ENCODE peak calls at places on chromosome 12, in six cellular contexts. One of them, this sample, is unnamed.

GRCh38 chr12:124680863-124681778 is 113.7 kb upstream of the NCOR2 start:
- DNase-seq in GM23338: peak; percentile 63
- DNase-seq in cardiac muscle cell: no peak
- DNase-seq in IMR-90: peak; percentile 95
- DNase-seq in psoas muscle: peak; percentile 73
- DNase-seq in heart left ventricle: peak; percentile 76
- DNase-seq in this sample: peak; percentile 55

GRCh38 chr12:94620611-94621010 is 29.7 kb downstream of the TMCC3 start:
- DNase-seq in cardiac muscle cell: no peak
- DNase-seq in GM23338: no peak
- DNase-seq in psoas muscle: no peak
- DNase-seq in IMR-90: no peak
- DNase-seq in heart left ventricle: no peak
- DNase-seq in this sample: no peak

GRCh38 chr12:26239508-26240328 is 44.3 kb downstream of the SSPN start:
- DNase-seq in IMR-90: peak; percentile 79
- DNase-seq in heart left ventricle: peak; percentile 81
- DNase-seq in cardiac muscle cell: no peak
- DNase-seq in GM23338: no peak
- DNase-seq in psoas muscle: peak; percentile 84
- DNase-seq in this sample: peak; percentile 41

GRCh38 chr12:18583655-18584054 is 154.2 kb downstream of the PLCZ1 start:
- DNase-seq in IMR-90: no peak
- DNase-seq in GM23338: no peak
- DNase-seq in cardiac muscle cell: peak; percentile 6
- DNase-seq in psoas muscle: no peak
- DNase-seq in heart left ventricle: no peak
- DNase-seq in this sample: no peak

GRCh38 chr12:110536834-110537604 is 34.9 kb downstream of the RAD9B start:
- DNase-seq in psoas muscle: no peak
- DNase-seq in cardiac muscle cell: no peak
- DNase-seq in heart left ventricle: no peak
- DNase-seq in GM23338: no peak
- DNase-seq in IMR-90: peak; percentile 11
- DNase-seq in this sample: no peak

GRCh38 chr12:75986001-75986739 is 45.4 kb downstream of the PHLDA1 start:
- DNase-seq in heart left ventricle: no peak
- DNase-seq in psoas muscle: no peak
- DNase-seq in GM23338: no peak
- DNase-seq in cardiac muscle cell: no peak
- DNase-seq in IMR-90: peak; percentile 25
- DNase-seq in this sample: no peak

GRCh38 chr12:120708646-120709045 is 1.6 kb upstream of the UNC119B start:
- DNase-seq in cardiac muscle cell: no peak
- DNase-seq in IMR-90: no peak
- DNase-seq in psoas muscle: no peak
- DNase-seq in heart left ventricle: no peak
- DNase-seq in GM23338: no peak
- DNase-seq in this sample: no peak

GRCh38 chr12:93502802-93503623 is 35.7 kb downstream of the MRPL42 start:
- DNase-seq in cardiac muscle cell: peak; percentile 52
- DNase-seq in GM23338: peak; percentile 69
- DNase-seq in heart left ventricle: no peak
- DNase-seq in IMR-90: peak; percentile 48
- DNase-seq in psoas muscle: no peak
- DNase-seq in this sample: peak; percentile 36

GRCh38 chr12:115598827-115599226 is 678.7 kb downstream of the MED13L start:
- DNase-seq in heart left ventricle: no peak
- DNase-seq in cardiac muscle cell: no peak
- DNase-seq in GM23338: peak; percentile 34
- DNase-seq in psoas muscle: no peak
- DNase-seq in IMR-90: no peak
- DNase-seq in this sample: no peak

GRCh38 chr12:77615331-77615730 is 215.4 kb upstream of the NAV3 start:
- DNase-seq in heart left ventricle: no peak
- DNase-seq in psoas muscle: no peak
- DNase-seq in cardiac muscle cell: no peak
- DNase-seq in IMR-90: no peak
- DNase-seq in GM23338: peak; percentile 78
- DNase-seq in this sample: no peak

GRCh38 chr12:82725741-82726140 is 39.0 kb downstream of the TMTC2 start:
- DNase-seq in GM23338: no peak
- DNase-seq in cardiac muscle cell: no peak
- DNase-seq in psoas muscle: no peak
- DNase-seq in IMR-90: no peak
- DNase-seq in heart left ventricle: no peak
- DNase-seq in this sample: no peak

GRCh38 chr12:27771470-27772327 is 8.3 kb upstream of the KLHL42 start:
- DNase-seq in GM23338: no peak
- DNase-seq in heart left ventricle: no peak
- DNase-seq in psoas muscle: no peak
- DNase-seq in cardiac muscle cell: no peak
- DNase-seq in IMR-90: no peak
- DNase-seq in this sample: no peak

GRCh38 chr12:49349266-49349665 is 2.6 kb downstream of the DNAJC22 start:
- DNase-seq in GM23338: no peak
- DNase-seq in heart left ventricle: no peak
- DNase-seq in cardiac muscle cell: no peak
- DNase-seq in psoas muscle: no peak
- DNase-seq in IMR-90: no peak
- DNase-seq in this sample: no peak

GRCh38 chr12:99658950-99659349 is 11.4 kb downstream of the GARIN6 start:
- DNase-seq in cardiac muscle cell: no peak
- DNase-seq in GM23338: peak; percentile 11
- DNase-seq in psoas muscle: no peak
- DNase-seq in heart left ventricle: no peak
- DNase-seq in IMR-90: no peak
- DNase-seq in this sample: no peak

GRCh38 chr12:43107401-43107800 is 444.6 kb downstream of the ADAMTS20 start:
- DNase-seq in psoas muscle: no peak
- DNase-seq in IMR-90: no peak
- DNase-seq in GM23338: no peak
- DNase-seq in cardiac muscle cell: no peak
- DNase-seq in heart left ventricle: no peak
- DNase-seq in this sample: no peak

GRCh38 chr12:16880864-16881285 is 274.9 kb upstream of the LMO3 start:
- DNase-seq in psoas muscle: no peak
- DNase-seq in GM23338: peak; percentile 52
- DNase-seq in IMR-90: no peak
- DNase-seq in cardiac muscle cell: peak; percentile 14
- DNase-seq in heart left ventricle: no peak
- DNase-seq in this sample: no peak

GRCh38 chr12:19915392-19916192 is 452.7 kb upstream of the PDE3A start:
- DNase-seq in heart left ventricle: no peak
- DNase-seq in psoas muscle: no peak
- DNase-seq in IMR-90: peak; percentile 44
- DNase-seq in GM23338: peak; percentile 68
- DNase-seq in cardiac muscle cell: peak; percentile 47
- DNase-seq in this sample: no peak

GRCh38 chr12:42129595-42130204 is 15.0 kb downstream of the GXYLT1 start:
- DNase-seq in psoas muscle: no peak
- DNase-seq in cardiac muscle cell: peak; percentile 58
- DNase-seq in IMR-90: peak; percentile 80
- DNase-seq in GM23338: peak; percentile 79
- DNase-seq in heart left ventricle: no peak
- DNase-seq in this sample: peak; percentile 40

GRCh38 chr12:105474672-105475071 is 144.2 kb downstream of the C12orf75 start:
- DNase-seq in psoas muscle: no peak
- DNase-seq in heart left ventricle: no peak
- DNase-seq in cardiac muscle cell: no peak
- DNase-seq in IMR-90: peak; percentile 22
- DNase-seq in GM23338: no peak
- DNase-seq in this sample: no peak

GRCh38 chr12:52506858-52507715 is 13.1 kb downstream of the KRT5 start:
- DNase-seq in IMR-90: peak; percentile 65
- DNase-seq in heart left ventricle: no peak
- DNase-seq in GM23338: peak; percentile 80
- DNase-seq in cardiac muscle cell: peak; percentile 69
- DNase-seq in psoas muscle: no peak
- DNase-seq in this sample: no peak

GRCh38 chr12:94242871-94243270 is 94.5 kb downstream of the PLXNC1 start:
- DNase-seq in GM23338: no peak
- DNase-seq in IMR-90: no peak
- DNase-seq in heart left ventricle: peak; percentile 39
- DNase-seq in cardiac muscle cell: no peak
- DNase-seq in psoas muscle: no peak
- DNase-seq in this sample: no peak

GRCh38 chr12:11621797-11622423 is 27.6 kb upstream of the ETV6 start:
- DNase-seq in psoas muscle: no peak
- DNase-seq in heart left ventricle: no peak
- DNase-seq in cardiac muscle cell: no peak
- DNase-seq in IMR-90: no peak
- DNase-seq in GM23338: peak; percentile 25
- DNase-seq in this sample: no peak

GRCh38 chr12:44589697-44590096 is 286.4 kb downstream of the NELL2 start:
- DNase-seq in IMR-90: no peak
- DNase-seq in heart left ventricle: no peak
- DNase-seq in cardiac muscle cell: no peak
- DNase-seq in psoas muscle: no peak
- DNase-seq in GM23338: no peak
- DNase-seq in this sample: no peak

GRCh38 chr12:65818454-65819382 is 5.6 kb upstream of the HMGA2 start:
- DNase-seq in psoas muscle: no peak
- DNase-seq in GM23338: no peak
- DNase-seq in cardiac muscle cell: no peak
- DNase-seq in IMR-90: peak; percentile 65
- DNase-seq in heart left ventricle: no peak
- DNase-seq in this sample: no peak

GRCh38 chr12:92046557-92046956 is 99.1 kb downstream of the BTG1 start:
- DNase-seq in psoas muscle: no peak
- DNase-seq in heart left ventricle: no peak
- DNase-seq in cardiac muscle cell: no peak
- DNase-seq in GM23338: no peak
- DNase-seq in IMR-90: no peak
- DNase-seq in this sample: no peak

GRCh38 chr12:92045852-92046251 is 99.8 kb downstream of the BTG1 start:
- DNase-seq in psoas muscle: no peak
- DNase-seq in cardiac muscle cell: no peak
- DNase-seq in GM23338: no peak
- DNase-seq in heart left ventricle: no peak
- DNase-seq in IMR-90: no peak
- DNase-seq in this sample: no peak

GRCh38 chr12:92044435-92044834 is 101.2 kb downstream of the BTG1 start:
- DNase-seq in heart left ventricle: no peak
- DNase-seq in IMR-90: no peak
- DNase-seq in cardiac muscle cell: no peak
- DNase-seq in GM23338: no peak
- DNase-seq in psoas muscle: no peak
- DNase-seq in this sample: no peak

GRCh38 chr12:92049403-92049802 is 96.2 kb downstream of the BTG1 start:
- DNase-seq in heart left ventricle: no peak
- DNase-seq in psoas muscle: no peak
- DNase-seq in GM23338: no peak
- DNase-seq in cardiac muscle cell: no peak
- DNase-seq in IMR-90: no peak
- DNase-seq in this sample: no peak

GRCh38 chr12:92047058-92047826 is 98.4 kb downstream of the BTG1 start:
- DNase-seq in psoas muscle: no peak
- DNase-seq in cardiac muscle cell: no peak
- DNase-seq in heart left ventricle: no peak
- DNase-seq in GM23338: no peak
- DNase-seq in IMR-90: peak; percentile 29
- DNase-seq in this sample: no peak
- H3K27ac ChIP-seq in psoas muscle: no peak overlapping the region
- H3K27ac ChIP-seq in cardiac muscle cell: no peak overlapping the region
- H3K27ac ChIP-seq in heart left ventricle: no peak overlapping the region
- H3K27ac ChIP-seq in GM23338: no peak overlapping the region
- H3K27ac ChIP-seq in IMR-90: no peak overlapping the region
- H3K27ac ChIP-seq in this sample: peak overlapping the region; percentile 33

DNA sequence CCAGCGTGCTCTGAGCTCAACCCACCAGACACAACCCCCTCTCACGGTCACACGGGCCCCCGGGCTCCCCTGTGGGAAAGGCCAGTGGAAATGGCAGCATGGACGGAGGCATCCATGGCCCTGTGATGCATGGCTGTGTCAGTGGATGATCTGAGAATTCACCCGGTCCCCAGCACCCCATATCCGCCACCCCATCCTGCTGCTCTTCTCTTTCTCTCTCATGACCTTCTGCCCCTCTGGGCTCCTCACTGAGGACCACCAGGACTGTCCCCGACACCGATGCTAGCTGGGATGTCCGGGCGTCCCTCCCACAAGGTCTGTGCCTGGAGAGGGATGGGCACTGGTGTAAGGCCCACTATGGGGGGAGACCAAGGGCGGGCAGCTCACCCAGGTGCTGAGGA is 282.2 kb downstream of the ADGRD1 start:
- DNase-seq in heart left ventricle: no peak
- DNase-seq in psoas muscle: no peak
- DNase-seq in IMR-90: no peak
- DNase-seq in cardiac muscle cell: no peak
- DNase-seq in GM23338: no peak
- DNase-seq in this sample: no peak
- H3K27ac ChIP-seq in heart left ventricle: no peak overlapping the region
- H3K27ac ChIP-seq in psoas muscle: no peak overlapping the region
- H3K27ac ChIP-seq in IMR-90: no peak overlapping the region
- H3K27ac ChIP-seq in cardiac muscle cell: no peak overlapping the region
- H3K27ac ChIP-seq in GM23338: no peak overlapping the region
- H3K27ac ChIP-seq in this sample: no peak overlapping the region

GRCh38 chr12:107760207-107760816 is 625 bp downstream of the PRDM4 start:
- DNase-seq in cardiac muscle cell: peak; percentile 48
- DNase-seq in psoas muscle: peak; percentile 31
- DNase-seq in GM23338: peak; percentile 71
- DNase-seq in heart left ventricle: peak; percentile 34
- DNase-seq in IMR-90: peak; percentile 12
- DNase-seq in this sample: peak; percentile 19

GRCh38 chr12:107760817-107761501 is at the start of gene PRDM4:
- DNase-seq in cardiac muscle cell: peak; percentile 98
- DNase-seq in psoas muscle: peak; percentile 96
- DNase-seq in GM23338: peak; percentile 97
- DNase-seq in heart left ventricle: peak; percentile 96
- DNase-seq in IMR-90: peak; percentile 93
- DNase-seq in this sample: peak; percentile 93

GRCh38 chr12:107762874-107763273 is 1.9 kb upstream of the PRDM4 start:
- DNase-seq in heart left ventricle: no peak
- DNase-seq in GM23338: no peak
- DNase-seq in psoas muscle: no peak
- DNase-seq in IMR-90: no peak
- DNase-seq in cardiac muscle cell: no peak
- DNase-seq in this sample: no peak

GRCh38 chr12:107759410-107759809 is 1.5 kb downstream of the PRDM4 start:
- DNase-seq in GM23338: no peak
- DNase-seq in IMR-90: peak; percentile 90
- DNase-seq in cardiac muscle cell: no peak
- DNase-seq in psoas muscle: no peak
- DNase-seq in heart left ventricle: no peak
- DNase-seq in this sample: no peak

GRCh38 chr12:107761502-107761904 is 566 bp upstream of the PRDM4 start:
- DNase-seq in cardiac muscle cell: peak; percentile 37
- DNase-seq in GM23338: peak; percentile 58
- DNase-seq in psoas muscle: no peak
- DNase-seq in heart left ventricle: no peak
- DNase-seq in IMR-90: no peak
- DNase-seq in this sample: no peak
- H3K27ac ChIP-seq in cardiac muscle cell: peak overlapping the region; percentile 23
- H3K27ac ChIP-seq in GM23338: no peak overlapping the region
- H3K27ac ChIP-seq in psoas muscle: peak overlapping the region; percentile 77
- H3K27ac ChIP-seq in heart left ventricle: peak overlapping the region; percentile 84
- H3K27ac ChIP-seq in IMR-90: no peak overlapping the region
- H3K27ac ChIP-seq in this sample: peak overlapping the region; percentile 28

DNA sequence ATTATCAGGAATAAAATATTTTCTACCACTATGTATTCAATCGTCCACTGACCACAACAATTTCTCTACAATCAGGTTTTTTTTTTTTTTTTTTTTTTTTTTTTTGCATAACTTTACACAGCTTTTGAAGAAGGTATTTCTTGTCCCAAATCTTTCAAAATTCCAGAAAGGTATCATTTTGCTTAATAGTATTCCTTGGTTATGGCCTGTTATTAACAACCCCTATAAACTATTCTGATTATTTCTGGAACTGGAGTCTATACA is 145.3 kb downstream of the ALX1 start:
- DNase-seq in cardiac muscle cell: no peak
- DNase-seq in heart left ventricle: no peak
- DNase-seq in IMR-90: no peak
- DNase-seq in GM23338: no peak
- DNase-seq in psoas muscle: no peak
- DNase-seq in this sample: no peak
- H3K27ac ChIP-seq in cardiac muscle cell: no peak overlapping the region
- H3K27ac ChIP-seq in heart left ventricle: no peak overlapping the region
- H3K27ac ChIP-seq in IMR-90: no peak overlapping the region
- H3K27ac ChIP-seq in GM23338: no peak overlapping the region
- H3K27ac ChIP-seq in psoas muscle: no peak overlapping the region
- H3K27ac ChIP-seq in this sample: no peak overlapping the region

This sample was measured in uterus.